ENCODE peak calls at places on chromosomes 5 and 9, in five cellular contexts. One of them, this sample, is unnamed.
A peak's percentile ranks its signal among the peaks of the same experiment; 100 is the strongest.

GRCh38 chr9:38432922-38433510 is 8.8 kb upstream of the IGFBPL1 start:
- DNase-seq in fibroblast of mammary gland: peak; percentile 49
- DNase-seq in uterus: no peak
- DNase-seq in endothelial cell of umbilical vein: peak; percentile 37
- DNase-seq in cardiac fibroblast: peak; percentile 60
- DNase-seq in this sample: no peak

GRCh38 chr5:67182406-67182805 is 14.2 kb downstream of the CD180 start:
- DNase-seq in fibroblast of mammary gland: peak; percentile 90
- DNase-seq in cardiac fibroblast: peak; percentile 78
- DNase-seq in uterus: peak; percentile 82
- DNase-seq in endothelial cell of umbilical vein: peak; percentile 86
- DNase-seq in this sample: peak; percentile 66

GRCh38 chr9:135888126-135888765 is 19.1 kb downstream of the CAMSAP1 start:
- DNase-seq in endothelial cell of umbilical vein: no peak
- DNase-seq in cardiac fibroblast: no peak
- DNase-seq in fibroblast of mammary gland: no peak
- DNase-seq in uterus: no peak
- DNase-seq in this sample: no peak

GRCh38 chr9:120475341-120475740 is 104.6 kb downstream of the CDK5RAP2 start:
- DNase-seq in endothelial cell of umbilical vein: no peak
- DNase-seq in fibroblast of mammary gland: peak; percentile 93
- DNase-seq in uterus: no peak
- DNase-seq in cardiac fibroblast: peak; percentile 88
- DNase-seq in this sample: peak; percentile 22

GRCh38 chr5:113917997-113918396 is 404.5 kb downstream of the YTHDC2 start:
- DNase-seq in fibroblast of mammary gland: no peak
- DNase-seq in uterus: no peak
- DNase-seq in endothelial cell of umbilical vein: no peak
- DNase-seq in cardiac fibroblast: no peak
- DNase-seq in this sample: no peak

GRCh38 chr9:71048271-71048670 is 73.2 kb downstream of the TRPM3 start:
- DNase-seq in cardiac fibroblast: no peak
- DNase-seq in fibroblast of mammary gland: no peak
- DNase-seq in uterus: no peak
- DNase-seq in endothelial cell of umbilical vein: no peak
- DNase-seq in this sample: no peak

GRCh38 chr9:134652291-134653225 is 11.0 kb downstream of the COL5A1 start:
- DNase-seq in fibroblast of mammary gland: no peak
- DNase-seq in endothelial cell of umbilical vein: no peak
- DNase-seq in uterus: no peak
- DNase-seq in cardiac fibroblast: no peak
- DNase-seq in this sample: no peak

GRCh38 chr9:9091387-9091786 is 1291.8 kb upstream of the DMAC1 start:
- DNase-seq in fibroblast of mammary gland: peak; percentile 2
- DNase-seq in endothelial cell of umbilical vein: no peak
- DNase-seq in cardiac fibroblast: no peak
- DNase-seq in uterus: no peak
- DNase-seq in this sample: no peak

GRCh38 chr5:100872409-100873190 is 30.5 kb downstream of the ST8SIA4 start:
- DNase-seq in fibroblast of mammary gland: no peak
- DNase-seq in endothelial cell of umbilical vein: no peak
- DNase-seq in uterus: no peak
- DNase-seq in cardiac fibroblast: no peak
- DNase-seq in this sample: no peak

GRCh38 chr5:14086261-14086660 is 56.9 kb upstream of the TRIO start:
- DNase-seq in uterus: no peak
- DNase-seq in endothelial cell of umbilical vein: no peak
- DNase-seq in cardiac fibroblast: peak; percentile 27
- DNase-seq in fibroblast of mammary gland: peak; percentile 65
- DNase-seq in this sample: no peak

GRCh38 chr5:176640616-176641015 is 6.7 kb upstream of the TSPAN17 start:
- DNase-seq in endothelial cell of umbilical vein: no peak
- DNase-seq in uterus: no peak
- DNase-seq in cardiac fibroblast: no peak
- DNase-seq in fibroblast of mammary gland: no peak
- DNase-seq in this sample: no peak

GRCh38 chr5:2199697-2200096 is 317.0 kb upstream of the IRX4 start:
- DNase-seq in endothelial cell of umbilical vein: no peak
- DNase-seq in fibroblast of mammary gland: no peak
- DNase-seq in cardiac fibroblast: no peak
- DNase-seq in uterus: no peak
- DNase-seq in this sample: no peak

GRCh38 chr5:158594595-158595242 is 505.0 kb downstream of the EBF1 start:
- DNase-seq in endothelial cell of umbilical vein: no peak
- DNase-seq in cardiac fibroblast: no peak
- DNase-seq in uterus: no peak
- DNase-seq in fibroblast of mammary gland: no peak
- DNase-seq in this sample: no peak

GRCh38 chr5:26569929-26570258 is 468.5 kb downstream of the CDH9 start:
- DNase-seq in cardiac fibroblast: no peak
- DNase-seq in fibroblast of mammary gland: no peak
- DNase-seq in uterus: no peak
- DNase-seq in endothelial cell of umbilical vein: no peak
- DNase-seq in this sample: no peak

GRCh38 chr5:127801751-127802476 is 98.7 kb downstream of the CCDC192 start:
- DNase-seq in fibroblast of mammary gland: peak; percentile 30
- DNase-seq in cardiac fibroblast: peak; percentile 19
- DNase-seq in endothelial cell of umbilical vein: peak; percentile 71
- DNase-seq in uterus: no peak
- DNase-seq in this sample: no peak

GRCh38 chr5:148387325-148387724 is 3.6 kb downstream of the FBXO38 start:
- DNase-seq in endothelial cell of umbilical vein: peak; percentile 45
- DNase-seq in cardiac fibroblast: peak; percentile 8
- DNase-seq in fibroblast of mammary gland: peak; percentile 79
- DNase-seq in uterus: no peak
- DNase-seq in this sample: no peak

GRCh38 chr5:131082034-131082550 is 83.0 kb downstream of the HINT1 start:
- DNase-seq in uterus: no peak
- DNase-seq in cardiac fibroblast: no peak
- DNase-seq in endothelial cell of umbilical vein: peak; percentile 5
- DNase-seq in fibroblast of mammary gland: peak; percentile 75
- DNase-seq in this sample: no peak

GRCh38 chr9:135356796-135357195 is 122.8 kb upstream of the PPP1R26 start:
- DNase-seq in fibroblast of mammary gland: no peak
- DNase-seq in uterus: no peak
- DNase-seq in endothelial cell of umbilical vein: no peak
- DNase-seq in cardiac fibroblast: no peak
- DNase-seq in this sample: no peak

GRCh38 chr5:129904667-129905466 is 602 bp downstream of the CHSY3 start:
- DNase-seq in endothelial cell of umbilical vein: no peak
- DNase-seq in cardiac fibroblast: peak; percentile 11
- DNase-seq in uterus: peak; percentile 19
- DNase-seq in fibroblast of mammary gland: peak; percentile 10
- DNase-seq in this sample: peak; percentile 7

GRCh38 chr5:168809218-168809617 is 230.1 kb upstream of the PANK3 start:
- DNase-seq in cardiac fibroblast: no peak
- DNase-seq in fibroblast of mammary gland: no peak
- DNase-seq in uterus: no peak
- DNase-seq in endothelial cell of umbilical vein: no peak
- DNase-seq in this sample: no peak

GRCh38 chr5:139649082-139649991 is 1.2 kb downstream of the CXXC5 start:
- DNase-seq in endothelial cell of umbilical vein: no peak
- DNase-seq in cardiac fibroblast: no peak
- DNase-seq in uterus: no peak
- DNase-seq in fibroblast of mammary gland: no peak
- DNase-seq in this sample: no peak

GRCh38 chr9:122382901-122383850 is 12.4 kb downstream of the PTGS1 start:
- DNase-seq in cardiac fibroblast: peak; percentile 93
- DNase-seq in fibroblast of mammary gland: peak; percentile 87
- DNase-seq in uterus: no peak
- DNase-seq in endothelial cell of umbilical vein: no peak
- DNase-seq in this sample: no peak

GRCh38 chr9:118962426-118962825 is 406.8 kb downstream of the BRINP1 start:
- DNase-seq in uterus: no peak
- DNase-seq in endothelial cell of umbilical vein: no peak
- DNase-seq in fibroblast of mammary gland: peak; percentile 11
- DNase-seq in cardiac fibroblast: no peak
- DNase-seq in this sample: no peak

GRCh38 chr9:114434878-114435311 is 47.1 kb upstream of the AKNA start:
- DNase-seq in fibroblast of mammary gland: peak; percentile 38
- DNase-seq in uterus: no peak
- DNase-seq in cardiac fibroblast: peak; percentile 62
- DNase-seq in endothelial cell of umbilical vein: peak; percentile 23
- DNase-seq in this sample: no peak

GRCh38 chr5:71586052-71586940 is 844 bp upstream of the MCCC2 start:
- DNase-seq in uterus: no peak
- DNase-seq in endothelial cell of umbilical vein: peak; percentile 59
- DNase-seq in fibroblast of mammary gland: peak; percentile 77
- DNase-seq in cardiac fibroblast: no peak
- DNase-seq in this sample: no peak

GRCh38 chr9:124293712-124294504 is 36.2 kb downstream of the NEK6 start:
- DNase-seq in endothelial cell of umbilical vein: no peak
- DNase-seq in cardiac fibroblast: peak; percentile 41
- DNase-seq in fibroblast of mammary gland: no peak
- DNase-seq in uterus: no peak
- DNase-seq in this sample: no peak

GRCh38 chr5:177496111-177497010 is 1.0 kb downstream of the PDLIM7 start:
- DNase-seq in uterus: peak; percentile 89
- DNase-seq in fibroblast of mammary gland: peak; percentile 92
- DNase-seq in endothelial cell of umbilical vein: peak; percentile 87
- DNase-seq in cardiac fibroblast: peak; percentile 94
- DNase-seq in this sample: peak; percentile 79

GRCh38 chr9:81074261-81074660 is 615.1 kb downstream of the TLE1 start:
- DNase-seq in fibroblast of mammary gland: no peak
- DNase-seq in uterus: no peak
- DNase-seq in cardiac fibroblast: no peak
- DNase-seq in endothelial cell of umbilical vein: no peak
- DNase-seq in this sample: no peak

GRCh38 chr5:93741136-93741811 is at the start of gene POU5F2:
- DNase-seq in endothelial cell of umbilical vein: no peak
- DNase-seq in uterus: no peak
- DNase-seq in cardiac fibroblast: no peak
- DNase-seq in fibroblast of mammary gland: no peak
- DNase-seq in this sample: no peak

GRCh38 chr5:122154910-122155309 is 25.6 kb downstream of the ZNF474 start:
- DNase-seq in fibroblast of mammary gland: peak; percentile 89
- DNase-seq in cardiac fibroblast: peak; percentile 71
- DNase-seq in uterus: no peak
- DNase-seq in endothelial cell of umbilical vein: peak; percentile 36
- DNase-seq in this sample: no peak

GRCh38 chr9:89911721-89912604 is 307.2 kb downstream of the GADD45G start:
- DNase-seq in uterus: no peak
- DNase-seq in cardiac fibroblast: no peak
- DNase-seq in endothelial cell of umbilical vein: no peak
- DNase-seq in fibroblast of mammary gland: peak; percentile 17
- DNase-seq in this sample: no peak

GRCh38 chr5:140642718-140643117 is 3.5 kb downstream of the TMCO6 start:
- DNase-seq in fibroblast of mammary gland: peak; percentile 63
- DNase-seq in cardiac fibroblast: peak; percentile 90
- DNase-seq in endothelial cell of umbilical vein: no peak
- DNase-seq in uterus: no peak
- DNase-seq in this sample: no peak

GRCh38 chr5:175874462-175875139 is 3.2 kb downstream of the CPLX2 start:
- DNase-seq in cardiac fibroblast: no peak
- DNase-seq in fibroblast of mammary gland: no peak
- DNase-seq in endothelial cell of umbilical vein: no peak
- DNase-seq in uterus: no peak
- DNase-seq in this sample: no peak

GRCh38 chr9:121283072-121283398 is 15.1 kb downstream of the GSN start:
- DNase-seq in cardiac fibroblast: no peak
- DNase-seq in uterus: no peak
- DNase-seq in endothelial cell of umbilical vein: no peak
- DNase-seq in fibroblast of mammary gland: no peak
- DNase-seq in this sample: no peak

DNA sequence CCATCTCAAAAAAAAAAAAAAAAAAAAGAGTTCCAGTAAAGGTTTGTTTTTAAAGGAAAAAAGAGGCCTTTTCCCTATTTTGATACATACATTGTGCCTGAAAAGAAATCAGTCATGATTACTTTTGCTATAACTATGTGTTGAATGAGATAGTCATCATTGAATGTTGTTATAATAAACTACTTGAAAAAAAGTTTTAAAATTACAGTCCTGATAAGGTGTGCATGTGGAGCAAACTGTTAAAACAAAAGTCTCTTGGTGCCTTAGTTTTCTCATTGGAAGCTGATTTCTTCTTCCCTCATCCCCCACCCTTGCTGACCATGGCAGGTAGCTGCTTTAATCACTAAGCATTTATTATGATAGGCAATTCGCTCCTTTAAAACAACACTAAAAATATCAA is 172.3 kb upstream of the TBCA start:
- DNase-seq in cardiac fibroblast: no peak
- DNase-seq in uterus: no peak
- DNase-seq in fibroblast of mammary gland: no peak
- DNase-seq in endothelial cell of umbilical vein: no peak
- DNase-seq in this sample: no peak
- TF ChIP-seq CTCF in cardiac fibroblast: no peak
- TF ChIP-seq CTCF in uterus: no peak
- TF ChIP-seq CTCF in fibroblast of mammary gland: no peak
- TF ChIP-seq CTCF in endothelial cell of umbilical vein: no peak
- TF ChIP-seq CTCF in this sample: no peak

GRCh38 chr5:41695920-41696582 is 174.2 kb downstream of the OXCT1 start:
- DNase-seq in uterus: no peak
- DNase-seq in cardiac fibroblast: no peak
- DNase-seq in endothelial cell of umbilical vein: no peak
- DNase-seq in fibroblast of mammary gland: peak; percentile 17
- DNase-seq in this sample: no peak
- TF ChIP-seq CTCF in uterus: no peak
- TF ChIP-seq CTCF in cardiac fibroblast: peak; percentile 27
- TF ChIP-seq CTCF in endothelial cell of umbilical vein: peak; percentile 17
- TF ChIP-seq CTCF in fibroblast of mammary gland: peak; percentile 37
- TF ChIP-seq CTCF in this sample: peak; percentile 17

GRCh38 chr9:126144617-126145456 is 181.8 kb upstream of the MVB12B start:
- DNase-seq in uterus: no peak
- DNase-seq in fibroblast of mammary gland: no peak
- DNase-seq in endothelial cell of umbilical vein: no peak
- DNase-seq in cardiac fibroblast: no peak
- DNase-seq in this sample: no peak

GRCh38 chr9:126145887-126146253 is 180.8 kb upstream of the MVB12B start:
- DNase-seq in endothelial cell of umbilical vein: no peak
- DNase-seq in fibroblast of mammary gland: no peak
- DNase-seq in cardiac fibroblast: no peak
- DNase-seq in uterus: no peak
- DNase-seq in this sample: no peak

GRCh38 chr9:126147186-126147585 is 179.4 kb upstream of the MVB12B start:
- DNase-seq in uterus: no peak
- DNase-seq in cardiac fibroblast: no peak
- DNase-seq in fibroblast of mammary gland: no peak
- DNase-seq in endothelial cell of umbilical vein: no peak
- DNase-seq in this sample: no peak

GRCh38 chr9:126147620-126148522 is 178.8 kb upstream of the MVB12B start:
- DNase-seq in cardiac fibroblast: no peak
- DNase-seq in fibroblast of mammary gland: no peak
- DNase-seq in uterus: no peak
- DNase-seq in endothelial cell of umbilical vein: no peak
- DNase-seq in this sample: no peak

GRCh38 chr9:126146254-126147145 is 180.1 kb upstream of the MVB12B start:
- DNase-seq in fibroblast of mammary gland: no peak
- DNase-seq in endothelial cell of umbilical vein: peak; percentile 48
- DNase-seq in uterus: no peak
- DNase-seq in cardiac fibroblast: no peak
- DNase-seq in this sample: no peak
- TF ChIP-seq CTCF in fibroblast of mammary gland: peak; percentile 28
- TF ChIP-seq CTCF in endothelial cell of umbilical vein: peak; percentile 30
- TF ChIP-seq CTCF in uterus: no peak
- TF ChIP-seq CTCF in cardiac fibroblast: peak; percentile 31
- TF ChIP-seq CTCF in this sample: peak; percentile 48

GRCh38 chr9:97572892-97573365 is 60.2 kb downstream of the TSTD2 start:
- DNase-seq in fibroblast of mammary gland: no peak
- DNase-seq in uterus: peak; percentile 17
- DNase-seq in endothelial cell of umbilical vein: no peak
- DNase-seq in cardiac fibroblast: no peak
- DNase-seq in this sample: no peak
- TF ChIP-seq CTCF in fibroblast of mammary gland: no peak
- TF ChIP-seq CTCF in uterus: no peak
- TF ChIP-seq CTCF in endothelial cell of umbilical vein: no peak
- TF ChIP-seq CTCF in cardiac fibroblast: no peak
- TF ChIP-seq CTCF in this sample: no peak

GRCh38 chr5:57082441-57083067 is 91.3 kb upstream of the GPBP1 start:
- DNase-seq in fibroblast of mammary gland: peak; percentile 17
- DNase-seq in endothelial cell of umbilical vein: peak; percentile 32
- DNase-seq in cardiac fibroblast: peak; percentile 36
- DNase-seq in uterus: no peak
- DNase-seq in this sample: no peak
- TF ChIP-seq CTCF in fibroblast of mammary gland: peak; percentile 21
- TF ChIP-seq CTCF in endothelial cell of umbilical vein: no peak
- TF ChIP-seq CTCF in cardiac fibroblast: peak; percentile 38
- TF ChIP-seq CTCF in uterus: no peak
- TF ChIP-seq CTCF in this sample: no peak